ENCODE peak calls at places on chromosomes 5 and 9, in eight cellular contexts. B, Y, A, T, P, E, V and D are unnamed samples.

GRCh38 chr5:176994460-176995121 is 12.0 kb downstream of the UIMC1 start:
- DNase-seq in A (peak; percentile 50), V (no peak), P (no peak), B (no peak), T (peak; percentile 54), E (peak; percentile 98), Y (peak; percentile 88), D (no peak)

GRCh38 chr9:94259077-94259847 is at the start of gene ZNF169:
- DNase-seq in Y (peak; percentile 85), T (peak; percentile 93), E (peak; percentile 84), B (peak; percentile 72), A (peak; percentile 82), P (peak; percentile 91), V (peak; percentile 82), D (peak; percentile 81)

GRCh38 chr5:133520062-133520461 is 92.3 kb downstream of the FSTL4 start:
- DNase-seq in T (no peak), V (no peak), B (no peak), A (no peak), E (no peak), Y (no peak), P (no peak), D (no peak)

GRCh38 chr9:96646081-96646991 is 8.8 kb downstream of the PRXL2C start:
- DNase-seq in B (no peak), A (peak; percentile 13), V (no peak), T (no peak), E (no peak), Y (peak; percentile 53), P (no peak), D (no peak)

GRCh38 chr5:134436523-134437339 is 25.1 kb upstream of the CDKN2AIPNL start:
- DNase-seq in E (peak; percentile 69), V (peak; percentile 46), T (peak; percentile 73), P (peak; percentile 77), Y (peak; percentile 98), A (peak; percentile 95), B (peak; percentile 92), D (no peak)

GRCh38 chr5:7867260-7867659 is 1.6 kb downstream of the FASTKD3 start:
- DNase-seq in V (no peak), Y (no peak), T (no peak), A (no peak), P (no peak), B (no peak), E (no peak), D (no peak)

GRCh38 chr5:33688041-33688980 is 203.5 kb downstream of the ADAMTS12 start:
- DNase-seq in T (no peak), E (no peak), V (no peak), A (peak; percentile 77), P (no peak), Y (peak; percentile 88), B (no peak), D (no peak)

GRCh38 chr9:108889649-108890067 is 27.6 kb downstream of the ACTL7A start:
- DNase-seq in E (peak; percentile 32), P (no peak), Y (peak; percentile 58), V (no peak), B (peak; percentile 48), T (no peak), A (peak; percentile 37), D (no peak)

GRCh38 chr5:1516615-1517601 is 6.9 kb downstream of the LPCAT1 start:
- DNase-seq in A (peak; percentile 66), V (no peak), P (peak; percentile 10), B (peak; percentile 45), T (peak; percentile 16), Y (peak; percentile 70), E (no peak), D (no peak)

GRCh38 chr9:18721267-18722079 is 247.5 kb downstream of the ADAMTSL1 start:
- DNase-seq in T (no peak), Y (no peak), B (no peak), V (no peak), E (no peak), A (no peak), P (no peak), D (no peak)

GRCh38 chr5:117738571-117738970 is 1163.9 kb upstream of the SEMA6A start:
- DNase-seq in T (no peak), Y (no peak), A (no peak), B (no peak), E (no peak), V (no peak), P (no peak), D (no peak)

GRCh38 chr9:13360188-13360587 is 80.7 kb upstream of the MPDZ start:
- DNase-seq in T (no peak), B (no peak), P (no peak), Y (no peak), A (no peak), E (no peak), V (no peak), D (no peak)

GRCh38 chr9:131233556-131233955 is 42.8 kb downstream of the FAM78A start:
- DNase-seq in Y (no peak), T (no peak), P (no peak), B (no peak), V (no peak), E (no peak), A (no peak), D (no peak)

GRCh38 chr9:3809724-3810123 is 283.9 kb upstream of the RFX3 start:
- DNase-seq in T (no peak), V (no peak), A (peak; percentile 32), Y (peak; percentile 25), E (no peak), B (peak; percentile 66), P (no peak), D (no peak)

GRCh38 chr5:82885657-82886389 is 191.4 kb downstream of the TMEM167A start:
- DNase-seq in T (no peak), Y (peak; percentile 78), B (peak; percentile 12), P (peak; percentile 11), V (no peak), E (no peak), A (peak; percentile 80), D (no peak)

GRCh38 chr9:16143310-16143709 is 590.5 kb downstream of the CCDC171 start:
- DNase-seq in E (no peak), V (no peak), A (no peak), P (no peak), T (no peak), B (no peak), Y (peak; percentile 76), D (no peak)

GRCh38 chr5:93532370-93532769 is 48.6 kb downstream of the NR2F1-AS1 start:
- DNase-seq in P (no peak), T (peak; percentile 68), Y (peak; percentile 94), A (peak; percentile 96), B (peak; percentile 18), V (no peak), E (peak; percentile 63), D (no peak)

GRCh38 chr5:107474724-107475489 is 195.8 kb downstream of the EFNA5 start:
- DNase-seq in Y (no peak), E (peak; percentile 67), V (no peak), A (no peak), P (no peak), T (no peak), B (peak; percentile 94), D (no peak)

GRCh38 chr9:80796662-80797426 is 892.5 kb downstream of the TLE1 start:
- DNase-seq in E (no peak), T (peak; percentile 23), V (no peak), P (peak; percentile 92), B (no peak), Y (no peak), A (no peak), D (no peak)

GRCh38 chr9:130570200-130570599 is 9.2 kb upstream of the FUBP3 start:
- DNase-seq in Y (peak; percentile 44), B (peak; percentile 43), P (no peak), V (no peak), A (peak; percentile 25), E (no peak), T (no peak), D (no peak)

DNA sequence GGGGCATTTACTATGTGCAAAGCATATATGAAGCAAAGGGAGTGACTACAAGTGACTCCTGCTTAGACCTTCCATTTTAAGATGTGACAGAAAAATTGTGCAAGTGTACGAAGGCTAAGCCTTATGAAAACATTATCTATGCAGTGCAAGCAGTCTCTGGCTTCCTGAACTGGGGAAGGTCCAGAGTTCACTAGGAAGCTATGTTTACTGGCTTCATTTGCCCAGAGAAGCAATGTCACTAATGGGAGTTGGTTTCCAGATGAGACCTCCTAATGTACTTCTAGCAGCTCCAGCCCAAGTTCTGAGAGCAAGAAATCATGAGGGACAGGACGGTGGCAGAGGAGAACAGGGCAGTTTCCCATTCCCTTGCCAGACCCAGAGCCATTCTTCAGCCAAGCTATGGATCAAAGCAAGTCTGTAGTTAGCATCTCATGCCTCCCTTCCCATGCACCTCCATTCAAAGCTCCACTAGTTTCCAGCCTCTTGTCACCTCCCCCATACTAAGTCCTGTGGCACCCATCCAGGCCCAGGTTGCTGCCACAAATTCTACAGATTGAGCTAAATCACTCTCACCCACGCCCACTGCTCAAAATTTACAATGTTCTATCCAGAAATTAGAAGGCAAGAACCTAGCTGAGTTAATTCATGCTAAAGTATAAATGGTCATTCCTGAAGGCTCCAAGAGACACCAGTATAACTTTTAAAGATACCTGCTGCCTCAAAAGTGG is 21.8 kb downstream of the MCTP1 start:
- DNase-seq in B (no peak), V (no peak), E (peak; percentile 15), T (no peak), Y (no peak), P (no peak), A (no peak), D (no peak)
- TF ChIP-seq CTCF in B (no peak), V (no peak), E (no peak), T (no peak), Y (no peak), P (no peak), A (no peak), D (no peak)

GRCh38 chr5:77741608-77742007 is 34.5 kb downstream of the TBCA start:
- DNase-seq in B (no peak), T (no peak), P (no peak), E (no peak), A (no peak), V (no peak), Y (no peak), D (no peak)

GRCh38 chr5:77743181-77743580 is 33.0 kb downstream of the TBCA start:
- DNase-seq in P (no peak), A (peak; percentile 38), B (no peak), Y (peak; percentile 56), V (no peak), E (peak; percentile 67), T (no peak), D (no peak)

GRCh38 chr5:77748160-77748559 is 28.0 kb downstream of the TBCA start:
- DNase-seq in Y (no peak), T (no peak), B (no peak), V (no peak), A (no peak), P (no peak), E (no peak), D (no peak)

GRCh38 chr5:77744116-77744515 is 32.0 kb downstream of the TBCA start:
- DNase-seq in B (no peak), T (no peak), A (no peak), E (no peak), V (no peak), P (no peak), Y (no peak), D (no peak)
- TF ChIP-seq CTCF in B (no peak), T (no peak), A (no peak), E (no peak), V (no peak), P (no peak), Y (no peak), D (no peak)

GRCh38 chr5:91302335-91302734 is 80.8 kb downstream of the ARRDC3 start:
- DNase-seq in A (no peak), E (no peak), B (no peak), V (no peak), Y (no peak), P (no peak), T (no peak), D (no peak)
- TF ChIP-seq CTCF in A (no peak), E (no peak), B (no peak), V (no peak), Y (no peak), P (peak; percentile 38), T (no peak), D (no peak)

GRCh38 chr9:100457517-100457916 is 15.4 kb upstream of the TMEFF1 start:
- DNase-seq in P (no peak), T (no peak), Y (no peak), V (no peak), A (no peak), B (no peak), E (no peak), D (no peak)
- TF ChIP-seq CTCF in P (no peak), T (no peak), Y (no peak), V (no peak), A (no peak), B (no peak), E (no peak), D (no peak)